ENCODE peak calls at places on chromosomes 16 and 17, in four cellular contexts. C is GM13977, W is nucleus accumbens, Q is memory B cell. S is an unnamed sample.

GRCh38 chr16:58829096-58829495 is 95.0 kb upstream of the GOT2 start:
- DNase-seq in C (no peak), W (no peak), Q (no peak), S (no peak)

GRCh38 chr16:83813818-83814653 is 6.3 kb downstream of the HSBP1 start:
- DNase-seq in C (no peak), W (no peak), Q (no peak), S (no peak)

GRCh38 chr16:53111078-53111776 is 56.4 kb downstream of the CHD9 start:
- DNase-seq in C (peak; percentile 54), W (no peak), Q (no peak), S (peak; percentile 38)

GRCh38 chr16:89602273-89602951 is 11.0 kb upstream of the DPEP1 start:
- DNase-seq in C (peak; percentile 74), W (peak; percentile 20), Q (no peak), S (no peak)

GRCh38 chr16:30775381-30776099 is 11.5 kb downstream of the ZNF629 start:
- DNase-seq in C (peak; percentile 86), W (peak; percentile 66), Q (peak; percentile 42), S (peak; percentile 91)

GRCh38 chr17:48121921-48122650 is 14.5 kb downstream of the SNX11 start:
- DNase-seq in C (no peak), W (peak; percentile 38), Q (no peak), S (no peak)

GRCh38 chr16:86929149-86929871 is 351.0 kb downstream of the FOXL1 start:
- DNase-seq in C (no peak), W (no peak), Q (no peak), S (no peak)

GRCh38 chr16:70396209-70396904 is 42.5 kb downstream of the ST3GAL2 start:
- DNase-seq in C (no peak), W (no peak), Q (no peak), S (no peak)

S was measured in GM12892.